ENCODE peak calls at places on chromosomes 11 and 22, in five cellular contexts. G, M, R, B and L are unnamed samples.

GRCh38 chr11:111539426-111540113 is 950 bp upstream of the LAYN start:
- DNase-seq in R (no peak), M (no peak), B (no peak), G (no peak), L (no peak)

GRCh38 chr22:22422629-22423112 is 85.9 kb downstream of the ZNF280B start:
- DNase-seq in M (no peak), G (peak), B (peak), R (peak), L (no peak)

GRCh38 chr11:12478743-12479142 is 101.4 kb downstream of the PARVA start:
- DNase-seq in B (no peak), R (no peak), M (no peak), G (no peak), L (peak)

GRCh38 chr11:90204832-90205646 is 17.8 kb downstream of the CHORDC1 start:
- DNase-seq in R (no peak), M (peak), B (no peak), G (peak), L (no peak)

GRCh38 chr22:26589845-26590524 is at the start of gene TPST2:
- DNase-seq in B (peak), R (peak), M (peak), G (peak), L (peak)

GRCh38 chr11:45924036-45924915 is 1.8 kb downstream of the LARGE2 start:
- DNase-seq in G (no peak), M (no peak), R (no peak), B (no peak), L (no peak)

GRCh38 chr11:13221722-13222121 is 55.9 kb upstream of the BMAL1 start:
- DNase-seq in M (no peak), R (no peak), G (no peak), B (no peak), L (no peak)

GRCh38 chr11:65378208-65378927 is 4.1 kb downstream of the SLC25A45 start:
- DNase-seq in M (no peak), G (no peak), R (no peak), B (no peak), L (no peak)

GRCh38 chr22:17781319-17782031 is 7.2 kb upstream of the BID start:
- DNase-seq in M (peak), R (peak), G (no peak), B (no peak), L (peak)

GRCh38 chr11:68276864-68277263 is 5.1 kb upstream of the C11orf24 start:
- DNase-seq in B (no peak), M (no peak), G (no peak), R (no peak), L (no peak)

GRCh38 chr11:131099013-131099412 is 182.7 kb upstream of the SNX19 start:
- DNase-seq in M (no peak), B (no peak), G (no peak), R (no peak), L (peak)

GRCh38 chr22:34845391-34845790 is 220.6 kb upstream of the ISX start:
- DNase-seq in B (no peak), M (no peak), R (no peak), G (no peak), L (peak)

GRCh38 chr11:103863497-103863896 is 172.9 kb upstream of the DDI1 start:
- DNase-seq in R (no peak), G (no peak), B (no peak), M (peak), L (peak)

GRCh38 chr22:35632902-35633301 is 15.3 kb upstream of the APOL6 start:
- DNase-seq in M (no peak), B (no peak), G (no peak), R (no peak), L (no peak)

GRCh38 chr22:29503811-29504372 is 23.9 kb downstream of the NEFH start:
- DNase-seq in M (peak), B (no peak), G (peak), R (no peak), L (no peak)